ENCODE peak calls at places on chromosomes 7 and 10, in six cellular contexts. X is naive thymus-derived CD4-positive, alpha-beta T cell; E is H4; Z is iPS-NIHi11; K is GM04503; U is HEK293T. O is an unnamed sample.

GRCh38 chr7:102169651-102170416 is 116.8 kb upstream of the SH2B2 start:
- DNase-seq in X (no peak), Z (no peak), K (no peak), E (no peak), U (no peak), O (no peak)

GRCh38 chr10:77877461-77878344 is 48.9 kb downstream of the DLG5 start:
- DNase-seq in X (no peak), Z (peak; percentile 79), U (peak; percentile 19), E (peak; percentile 61), K (no peak), O (peak; percentile 87)

GRCh38 chr10:132345345-132345744 is 13.4 kb downstream of the LRRC27 start:
- DNase-seq in Z (no peak), U (no peak), K (no peak), X (no peak), E (no peak), O (peak; percentile 39)

GRCh38 chr10:44926771-44927751 is 15.9 kb downstream of the TMEM72 start:
- DNase-seq in X (no peak), Z (no peak), E (no peak), U (no peak), K (no peak), O (peak; percentile 63)

GRCh38 chr7:123075838-123076462 is 80.5 kb upstream of the TAS2R16 start:
- DNase-seq in Z (no peak), X (no peak), E (no peak), U (no peak), K (no peak), O (no peak)

GRCh38 chr10:79137826-79138225 is 69.1 kb downstream of the ZMIZ1 start:
- DNase-seq in Z (peak; percentile 41), E (peak; percentile 52), X (no peak), U (no peak), K (no peak), O (peak; percentile 87)

GRCh38 chr10:17454181-17454800 is at the start of gene ST8SIA6:
- DNase-seq in U (peak; percentile 66), Z (peak; percentile 81), E (no peak), K (no peak), X (peak; percentile 38), O (peak; percentile 87)

GRCh38 chr7:138257459-138258193 is 181.4 kb downstream of the AKR1D1 start:
- DNase-seq in U (no peak), X (no peak), E (no peak), Z (no peak), K (no peak), O (no peak)

GRCh38 chr10:794382-794956 is 105.0 kb upstream of the DIP2C start:
- DNase-seq in X (no peak), K (no peak), U (no peak), E (no peak), Z (no peak), O (no peak)

GRCh38 chr7:87059525-87060287 is at the start of gene ELAPOR2:
- DNase-seq in K (no peak), U (peak; percentile 88), E (peak; percentile 59), X (peak; percentile 68), Z (peak; percentile 92), O (peak; percentile 94)

GRCh38 chr7:27947581-27948278 is 207.8 kb downstream of the TAX1BP1 start:
- DNase-seq in Z (no peak), E (no peak), X (no peak), K (no peak), U (no peak), O (no peak)

GRCh38 chr7:44309271-44310091 is 15.9 kb downstream of the CAMK2B start:
- DNase-seq in K (no peak), X (no peak), Z (peak; percentile 78), U (no peak), E (no peak), O (peak; percentile 87)

GRCh38 chr10:36441557-36441956 is 683.8 kb upstream of the ANKRD30A start:
- DNase-seq in U (no peak), X (no peak), K (no peak), Z (no peak), E (no peak), O (no peak)

GRCh38 chr7:157418204-157419029 is 81.6 kb downstream of the DNAJB6 start:
- DNase-seq in Z (no peak), K (no peak), U (no peak), X (no peak), E (no peak), O (peak; percentile 74)

GRCh38 chr10:91566142-91566541 is 66.7 kb downstream of the PPP1R3C start:
- DNase-seq in X (no peak), K (no peak), U (no peak), E (no peak), Z (no peak), O (no peak)

GRCh38 chr10:80520661-80521488 is 16.8 kb upstream of the SH2D4B start:
- DNase-seq in K (no peak), Z (no peak), U (no peak), X (no peak), E (no peak), O (peak; percentile 71)

GRCh38 chr10:43930777-43931176 is 282.1 kb upstream of the ZNF32 start:
- DNase-seq in X (no peak), K (no peak), E (no peak), Z (no peak), U (no peak), O (no peak)

GRCh38 chr10:61284222-61284890 is 168.8 kb downstream of the TMEM26 start:
- DNase-seq in X (peak; percentile 7), Z (peak; percentile 7), E (peak; percentile 74), U (peak; percentile 30), K (no peak), O (no peak)

GRCh38 chr10:94088926-94089381 is 95.2 kb downstream of the PLCE1 start:
- DNase-seq in Z (no peak), U (no peak), K (no peak), X (no peak), E (peak; percentile 14), O (no peak)

GRCh38 chr7:90298145-90299038 is 22.7 kb downstream of the FAM237B start:
- DNase-seq in Z (peak; percentile 63), E (peak; percentile 78), U (peak; percentile 48), X (no peak), K (peak; percentile 25), O (no peak)

GRCh38 chr7:78607099-78607498 is 808.5 kb downstream of the PHTF2 start:
- DNase-seq in X (no peak), U (peak; percentile 11), K (no peak), Z (peak; percentile 48), E (no peak), O (no peak)

GRCh38 chr10:110841767-110842267 is 29.9 kb upstream of the PDCD4 start:
- DNase-seq in X (no peak), U (no peak), K (no peak), E (no peak), Z (no peak), O (no peak)

GRCh38 chr7:155804897-155805825 is 7.1 kb downstream of the SHH start:
- DNase-seq in E (peak; percentile 60), Z (peak; percentile 87), K (no peak), U (peak; percentile 89), X (no peak), O (peak; percentile 77)

GRCh38 chr10:102235598-102235920 is 5.8 kb downstream of the PITX3 start:
- DNase-seq in K (no peak), X (no peak), E (no peak), U (no peak), Z (no peak), O (no peak)

GRCh38 chr10:104925232-104925851 is 284.3 kb downstream of the SORCS3 start:
- DNase-seq in Z (peak; percentile 41), U (peak; percentile 39), K (no peak), X (no peak), E (no peak), O (no peak)

GRCh38 chr7:70285854-70286253 is 687.6 kb downstream of the AUTS2 start:
- DNase-seq in U (no peak), X (no peak), K (no peak), Z (no peak), E (no peak), O (no peak)

GRCh38 chr7:154451480-154452457 is 399.6 kb downstream of the DPP6 start:
- DNase-seq in K (no peak), E (no peak), U (no peak), X (no peak), Z (no peak), O (no peak)

GRCh38 chr10:46240684-46241565 is 45.9 kb upstream of the ANTXRL start:
- DNase-seq in E (no peak), K (no peak), X (no peak), Z (no peak), U (no peak), O (no peak)

GRCh38 chr10:19432000-19432399 is 383.4 kb downstream of the MALRD1 start:
- DNase-seq in K (no peak), Z (no peak), E (no peak), X (no peak), U (no peak), O (no peak)